ENCODE peak calls at places on chromosomes 6 and 20, in four cellular contexts. One of them, this sample, is unnamed.

GRCh38 chr6:111800821-111801220 is 72.4 kb downstream of the FYN start:
- DNase-seq in neural progenitor cell: no peak
- DNase-seq in hepatocyte: no peak
- DNase-seq in fibroblast of lung: peak
- DNase-seq in this sample: no peak

GRCh38 chr6:50353603-50354002 is 303.9 kb upstream of the DEFB112 start:
- DNase-seq in neural progenitor cell: no peak
- DNase-seq in hepatocyte: no peak
- DNase-seq in fibroblast of lung: no peak
- DNase-seq in this sample: peak

GRCh38 chr6:155089746-155090145 is 94.6 kb downstream of the TIAM2 start:
- DNase-seq in neural progenitor cell: no peak
- DNase-seq in hepatocyte: no peak
- DNase-seq in fibroblast of lung: no peak
- DNase-seq in this sample: no peak

GRCh38 chr6:31031095-31031494 is 20.8 kb downstream of the MUC22 start:
- DNase-seq in neural progenitor cell: no peak
- DNase-seq in hepatocyte: no peak
- DNase-seq in fibroblast of lung: no peak
- DNase-seq in this sample: no peak

GRCh38 chr6:125100018-125100652 is 53.4 kb upstream of the TPD52L1 start:
- DNase-seq in neural progenitor cell: no peak
- DNase-seq in hepatocyte: no peak
- DNase-seq in fibroblast of lung: no peak
- DNase-seq in this sample: no peak

GRCh38 chr6:17393335-17394191 is at the start of gene CAP2:
- DNase-seq in neural progenitor cell: peak
- DNase-seq in hepatocyte: peak
- DNase-seq in fibroblast of lung: peak
- DNase-seq in this sample: peak

GRCh38 chr6:1481326-1481725 is 92.0 kb downstream of the FOXF2 start:
- DNase-seq in neural progenitor cell: no peak
- DNase-seq in hepatocyte: no peak
- DNase-seq in fibroblast of lung: peak
- DNase-seq in this sample: no peak

GRCh38 chr20:45945678-45946148 is 11.2 kb downstream of the PCIF1 start:
- DNase-seq in neural progenitor cell: no peak
- DNase-seq in hepatocyte: no peak
- DNase-seq in fibroblast of lung: peak
- DNase-seq in this sample: no peak

GRCh38 chr20:35881676-35882075 is 72.6 kb downstream of the SCAND1 start:
- DNase-seq in neural progenitor cell: no peak
- DNase-seq in hepatocyte: no peak
- DNase-seq in fibroblast of lung: no peak
- DNase-seq in this sample: no peak

GRCh38 chr20:53427951-53428350 is 165.7 kb downstream of the ZNF217 start:
- DNase-seq in neural progenitor cell: no peak
- DNase-seq in hepatocyte: no peak
- DNase-seq in fibroblast of lung: peak
- DNase-seq in this sample: no peak

GRCh38 chr6:3523966-3524365 is 67.1 kb upstream of the SLC22A23 start:
- DNase-seq in neural progenitor cell: peak
- DNase-seq in hepatocyte: no peak
- DNase-seq in fibroblast of lung: no peak
- DNase-seq in this sample: no peak
- H3K4me2 ChIP-seq in neural progenitor cell: peak
- H3K4me2 ChIP-seq in hepatocyte: no peak
- H3K4me2 ChIP-seq in fibroblast of lung: no peak
- H3K4me2 ChIP-seq in this sample: no peak

GRCh38 chr6:52994789-52995078 is 350 bp downstream of the GSTA4 start:
- DNase-seq in neural progenitor cell: no peak
- DNase-seq in hepatocyte: peak
- DNase-seq in fibroblast of lung: peak
- DNase-seq in this sample: peak

GRCh38 chr6:52994031-52994788 is 874 bp downstream of the GSTA4 start:
- DNase-seq in neural progenitor cell: peak
- DNase-seq in hepatocyte: peak
- DNase-seq in fibroblast of lung: peak
- DNase-seq in this sample: peak

GRCh38 chr6:52992980-52993379 is 2.1 kb downstream of the GSTA4 start:
- DNase-seq in neural progenitor cell: no peak
- DNase-seq in hepatocyte: no peak
- DNase-seq in fibroblast of lung: peak
- DNase-seq in this sample: no peak

GRCh38 chr6:52995913-52996685 is 1.0 kb upstream of the GSTA4 start:
- DNase-seq in neural progenitor cell: peak
- DNase-seq in hepatocyte: peak
- DNase-seq in fibroblast of lung: peak
- DNase-seq in this sample: peak

DNA sequence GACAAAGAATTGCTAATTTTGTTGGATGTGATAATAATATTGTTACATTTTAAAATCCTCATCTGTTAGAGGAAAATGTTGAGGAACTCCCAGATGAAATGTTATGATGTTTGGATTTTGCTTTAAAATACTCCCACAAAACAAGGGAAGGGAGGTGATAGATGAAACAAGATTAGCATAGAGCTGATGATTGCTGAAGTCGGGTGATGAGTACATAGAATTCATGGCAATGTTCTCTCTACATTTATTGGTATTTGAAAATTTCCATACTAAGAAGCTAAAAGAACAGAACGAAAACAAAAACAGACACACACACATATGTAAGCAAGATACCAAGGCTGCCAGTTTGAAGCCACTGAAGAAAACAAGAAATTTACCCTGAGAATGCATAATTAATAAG is 1.6 kb downstream of the GSTA4 start:
- DNase-seq in neural progenitor cell: no peak
- DNase-seq in hepatocyte: no peak
- DNase-seq in fibroblast of lung: no peak
- DNase-seq in this sample: no peak
- H3K4me2 ChIP-seq in neural progenitor cell: peak
- H3K4me2 ChIP-seq in hepatocyte: peak
- H3K4me2 ChIP-seq in fibroblast of lung: peak
- H3K4me2 ChIP-seq in this sample: peak

GRCh38 chr6:166223091-166223490 is 55.4 kb upstream of the TBXT start:
- DNase-seq in neural progenitor cell: no peak
- DNase-seq in hepatocyte: no peak
- DNase-seq in fibroblast of lung: no peak
- DNase-seq in this sample: no peak
- H3K4me2 ChIP-seq in neural progenitor cell: no peak
- H3K4me2 ChIP-seq in hepatocyte: no peak
- H3K4me2 ChIP-seq in fibroblast of lung: no peak
- H3K4me2 ChIP-seq in this sample: no peak

GRCh38 chr6:90214461-90214860 is 82.2 kb downstream of the BACH2 start:
- DNase-seq in neural progenitor cell: no peak
- DNase-seq in hepatocyte: no peak
- DNase-seq in fibroblast of lung: no peak
- DNase-seq in this sample: no peak
- H3K4me2 ChIP-seq in neural progenitor cell: no peak
- H3K4me2 ChIP-seq in hepatocyte: no peak
- H3K4me2 ChIP-seq in fibroblast of lung: no peak
- H3K4me2 ChIP-seq in this sample: no peak

GRCh38 chr6:169622618-169623017 is 79.2 kb downstream of the WDR27 start:
- DNase-seq in neural progenitor cell: no peak
- DNase-seq in hepatocyte: no peak
- DNase-seq in fibroblast of lung: peak
- DNase-seq in this sample: no peak
- H3K4me2 ChIP-seq in neural progenitor cell: no peak
- H3K4me2 ChIP-seq in hepatocyte: no peak
- H3K4me2 ChIP-seq in fibroblast of lung: no peak
- H3K4me2 ChIP-seq in this sample: no peak

DNA sequence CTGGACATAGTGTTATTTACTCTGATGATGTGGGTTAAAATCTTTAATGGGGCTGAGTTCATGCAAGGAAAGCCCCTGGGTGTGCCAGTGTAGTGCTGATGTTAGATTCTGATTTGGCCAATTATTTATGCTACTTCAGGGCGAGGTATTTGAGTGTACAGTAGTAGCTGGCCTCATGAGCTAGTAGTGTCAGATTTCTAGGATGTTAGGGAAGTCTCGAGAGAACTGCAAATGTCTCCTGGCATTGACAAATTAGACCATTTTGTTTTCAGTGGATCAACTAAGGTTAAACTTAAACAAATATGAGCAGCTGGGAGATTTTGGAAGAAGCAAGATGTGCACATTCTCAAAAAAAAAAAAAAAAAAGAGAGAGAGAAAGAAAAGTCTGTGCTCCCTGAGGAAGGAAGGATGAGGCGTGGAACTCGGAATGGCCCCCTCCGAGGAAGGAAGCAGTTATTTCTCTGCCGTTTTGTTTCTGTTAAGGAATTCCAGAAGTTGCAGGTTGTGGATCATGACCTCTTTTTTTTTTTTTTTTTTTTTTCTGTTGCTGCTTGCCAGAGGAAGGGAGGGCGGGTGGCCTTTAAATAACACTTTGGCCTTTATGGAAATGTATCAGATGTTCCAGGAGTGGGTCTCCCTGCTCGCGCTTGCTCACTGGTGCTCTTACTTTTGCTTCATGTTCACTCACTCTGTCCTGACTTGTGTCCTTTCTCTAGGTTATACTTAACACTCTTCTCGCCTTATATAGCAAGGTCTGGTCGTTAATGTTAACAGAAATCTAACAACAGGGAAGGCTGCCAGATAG is 124.5 kb downstream of the TCP11 start:
- DNase-seq in neural progenitor cell: no peak
- DNase-seq in hepatocyte: peak
- DNase-seq in fibroblast of lung: peak
- DNase-seq in this sample: no peak
- H3K4me2 ChIP-seq in neural progenitor cell: no peak
- H3K4me2 ChIP-seq in hepatocyte: peak
- H3K4me2 ChIP-seq in fibroblast of lung: peak
- H3K4me2 ChIP-seq in this sample: no peak